ENCODE peak calls at places on chromosomes 2 and 18, in seven cellular contexts. C is transverse colon, K is HepG2, G is GM23338, F is sigmoid colon, Z is Panc1, D is HCT116. R is an unnamed sample.

GRCh38 chr2:86695053-86695691 is 24.9 kb upstream of the RMND5A start:
- DNase-seq in G (no peak), F (no peak), C (peak; percentile 39), K (peak; percentile 69), Z (no peak), D (peak; percentile 85), R (no peak)

GRCh38 chr18:22557160-22557941 is 139.6 kb upstream of the CTAGE1 start:
- DNase-seq in K (no peak), C (no peak), F (no peak), Z (no peak), D (no peak), G (peak; percentile 21), R (no peak)

GRCh38 chr2:180370476-180371205 is 363.5 kb upstream of the CWC22 start:
- DNase-seq in F (no peak), K (no peak), G (no peak), Z (no peak), D (no peak), C (no peak), R (no peak)

GRCh38 chr2:103959174-103960125 is 894.5 kb upstream of the POU3F3 start:
- DNase-seq in D (no peak), Z (peak; percentile 15), K (peak; percentile 47), F (no peak), G (peak; percentile 77), C (peak; percentile 10), R (peak; percentile 21)

GRCh38 chr2:191746306-191746705 is 68.4 kb downstream of the NABP1 start:
- DNase-seq in C (no peak), Z (no peak), F (no peak), G (no peak), D (no peak), K (no peak), R (no peak)

GRCh38 chr2:42105330-42106256 is 57.8 kb downstream of the PKDCC start:
- DNase-seq in D (no peak), C (peak; percentile 67), K (peak; percentile 88), G (peak; percentile 28), F (no peak), Z (no peak), R (no peak)

GRCh38 chr18:13547347-13547746 is 179.0 kb downstream of the FAM210A start:
- DNase-seq in D (no peak), Z (no peak), G (no peak), F (no peak), C (no peak), K (no peak), R (no peak)

GRCh38 chr2:33177627-33178026 is 230.9 kb downstream of the LTBP1 start:
- DNase-seq in K (no peak), C (no peak), Z (no peak), D (no peak), G (no peak), F (no peak), R (no peak)

GRCh38 chr2:57549642-57550102 is 496.9 kb upstream of the VRK2 start:
- DNase-seq in K (no peak), F (no peak), Z (no peak), D (peak; percentile 16), G (peak; percentile 58), C (no peak), R (no peak)

GRCh38 chr2:55051026-55051866 is 995 bp upstream of the RTN4 start:
- DNase-seq in Z (peak; percentile 98), G (peak; percentile 71), K (peak; percentile 80), C (peak; percentile 55), D (peak; percentile 99), F (peak; percentile 94), R (no peak)

GRCh38 chr2:236687296-236687955 is 117.8 kb downstream of the ACKR3 start:
- DNase-seq in Z (no peak), G (no peak), K (no peak), D (no peak), C (no peak), F (no peak), R (no peak)

GRCh38 chr2:230925443-230925878 is 419 bp upstream of the GPR55 start:
- DNase-seq in F (peak; percentile 41), Z (no peak), G (no peak), C (peak; percentile 6), K (no peak), D (no peak), R (no peak)

GRCh38 chr18:56574827-56575226 is 63.6 kb downstream of the TXNL1 start:
- DNase-seq in D (no peak), G (no peak), F (no peak), C (no peak), Z (no peak), K (no peak), R (no peak)

GRCh38 chr2:158031371-158031770 is 70.3 kb upstream of the UPP2 start:
- DNase-seq in G (no peak), D (no peak), F (no peak), Z (no peak), C (no peak), K (no peak), R (no peak)

GRCh38 chr2:56014075-56014730 is 90.6 kb upstream of the EFEMP1 start:
- DNase-seq in F (no peak), G (peak; percentile 13), Z (no peak), C (no peak), D (no peak), K (no peak), R (no peak)

GRCh38 chr2:207143131-207143473 is 22.6 kb downstream of the KLF7 start:
- DNase-seq in K (no peak), Z (no peak), D (no peak), F (no peak), G (no peak), C (no peak), R (no peak)

GRCh38 chr2:207144191-207144795 is 21.5 kb downstream of the KLF7 start:
- DNase-seq in G (no peak), C (no peak), Z (no peak), D (no peak), K (no peak), F (no peak), R (no peak)

GRCh38 chr2:207142461-207142860 is 23.3 kb downstream of the KLF7 start:
- DNase-seq in C (no peak), G (no peak), D (no peak), F (no peak), K (no peak), Z (no peak), R (peak; percentile 37)

GRCh38 chr2:207141381-207141780 is 24.4 kb downstream of the KLF7 start:
- DNase-seq in Z (no peak), G (no peak), F (no peak), K (no peak), C (no peak), D (no peak), R (no peak)

DNA sequence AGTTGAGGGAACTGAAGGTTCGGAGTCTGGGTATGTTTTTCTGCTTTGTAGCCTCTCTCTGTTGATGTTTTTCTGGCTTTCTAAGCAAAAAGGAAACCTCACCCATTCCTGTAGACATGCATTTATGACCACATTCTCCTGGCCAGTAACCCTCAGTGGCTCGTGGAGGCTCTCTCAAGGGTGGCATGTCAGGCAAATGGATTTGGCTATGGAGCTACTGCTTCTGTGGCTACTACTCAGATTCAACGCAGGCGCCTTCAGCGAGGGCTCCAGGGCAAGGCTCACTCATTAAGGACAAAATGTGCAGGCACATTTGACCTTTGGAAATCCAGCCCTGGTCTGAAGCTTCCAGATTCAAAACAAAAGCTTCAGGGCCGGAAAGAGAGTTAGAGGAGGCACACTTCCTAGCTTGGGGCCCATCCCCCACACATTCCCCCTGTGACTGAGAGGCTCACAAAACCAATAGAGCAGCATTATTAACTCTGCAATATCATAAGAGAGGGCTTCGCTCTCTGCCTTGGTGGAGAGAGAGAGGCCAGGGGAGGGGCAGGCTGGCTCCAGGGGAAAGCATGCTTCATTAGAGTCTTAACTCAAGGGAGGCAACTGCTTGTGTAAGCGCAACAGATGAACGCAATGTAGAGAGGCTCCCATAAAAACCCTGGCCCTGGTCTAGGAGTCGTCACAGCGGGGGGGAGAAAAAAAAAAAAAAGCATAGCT is 22.1 kb downstream of the KLF7 start:
- DNase-seq in G (peak; percentile 67), Z (no peak), D (no peak), F (peak; percentile 90), K (no peak), C (peak; percentile 61), R (peak; percentile 49)
- TF ChIP-seq POLR2AphosphoS5 in G (no peak), Z (no peak), D (no peak), F (peak; percentile 48), K (no peak), C (peak; percentile 3), R (no peak)

DNA sequence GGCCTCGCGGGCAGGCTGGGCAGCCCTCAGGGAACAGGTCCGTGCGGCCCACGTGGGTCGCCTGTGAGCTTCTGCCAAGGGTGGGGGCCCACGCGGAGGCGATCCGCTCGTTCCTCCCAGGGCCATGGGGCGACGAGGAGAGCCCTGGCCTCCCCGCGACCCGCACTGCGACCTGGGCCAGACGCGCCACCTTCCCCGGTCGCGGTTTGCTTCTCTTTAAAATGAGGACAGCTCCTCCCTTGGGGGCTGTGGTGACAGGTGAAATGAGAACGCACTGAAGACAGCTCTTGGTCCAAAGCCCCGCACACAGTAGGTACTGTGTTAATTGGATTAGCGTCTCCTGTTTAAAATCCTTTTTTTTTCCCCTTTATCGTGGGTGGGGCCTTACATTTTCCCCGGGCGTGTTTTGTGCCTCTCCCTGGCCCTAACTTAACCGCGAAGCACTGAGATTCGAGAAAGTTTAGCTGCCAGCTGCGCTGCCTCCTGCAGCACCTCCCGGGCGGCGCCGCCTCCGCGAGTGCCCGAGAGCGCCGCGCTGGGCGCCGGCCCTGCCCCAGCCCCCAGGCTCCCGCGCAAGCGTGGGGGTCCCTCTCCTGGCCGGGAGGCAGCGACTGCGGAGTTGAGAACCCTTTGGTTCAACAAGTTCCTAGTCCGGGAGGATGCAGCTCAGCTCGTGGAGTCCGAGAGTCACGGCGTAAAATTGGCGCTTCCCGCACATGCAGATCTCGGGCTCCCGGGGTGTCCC is 1.1 kb downstream of the HPCAL1 start:
- DNase-seq in C (peak; percentile 63), K (peak; percentile 44), G (peak; percentile 65), D (no peak), F (no peak), Z (no peak), R (no peak)
- TF ChIP-seq POLR2AphosphoS5 in C (peak; percentile 6), K (no peak), G (no peak), D (no peak), F (no peak), Z (no peak), R (no peak)

GRCh38 chr2:23502096-23502495 is 117.1 kb downstream of the KLHL29 start:
- DNase-seq in F (no peak), D (no peak), C (no peak), Z (no peak), K (no peak), G (peak; percentile 37), R (no peak)
- TF ChIP-seq POLR2AphosphoS5 in F (no peak), D (no peak), C (no peak), Z (no peak), K (no peak), G (no peak), R (no peak)

GRCh38 chr2:68734176-68734575 is 435 bp upstream of the ARHGAP25 start:
- DNase-seq in K (no peak), C (no peak), G (no peak), Z (no peak), D (no peak), F (no peak), R (no peak)

GRCh38 chr2:68732533-68732932 is 2.1 kb upstream of the ARHGAP25 start:
- DNase-seq in C (no peak), G (no peak), K (no peak), Z (no peak), D (no peak), F (no peak), R (no peak)

GRCh38 chr2:68733365-68733764 is 1.2 kb upstream of the ARHGAP25 start:
- DNase-seq in G (no peak), F (no peak), Z (no peak), D (no peak), K (no peak), C (no peak), R (no peak)

GRCh38 chr2:68730828-68731227 is 3.8 kb upstream of the ARHGAP25 start:
- DNase-seq in G (no peak), Z (no peak), C (no peak), F (no peak), K (no peak), D (no peak), R (no peak)

GRCh38 chr2:68732036-68732435 is 2.6 kb upstream of the ARHGAP25 start:
- DNase-seq in G (no peak), C (peak; percentile 23), F (no peak), K (no peak), D (no peak), Z (no peak), R (no peak)
- TF ChIP-seq POLR2AphosphoS5 in G (no peak), C (no peak), F (peak; percentile 21), K (no peak), D (no peak), Z (no peak), R (no peak)